ENCODE peak calls at places on chromosomes 16 and 17, in four cellular contexts. One of them, this sample, is unnamed.

GRCh38 chr17:69857412-69857835 is 217.6 kb upstream of the KCNJ16 start:
- DNase-seq in HAP-1: no peak
- DNase-seq in NCI-H1436: no peak
- DNase-seq in GM12865: no peak
- DNase-seq in this sample: no peak

GRCh38 chr16:50498756-50499155 is 49.4 kb upstream of the NKD1 start:
- DNase-seq in HAP-1: no peak
- DNase-seq in NCI-H1436: no peak
- DNase-seq in GM12865: no peak
- DNase-seq in this sample: no peak

GRCh38 chr17:17613708-17614114 is 22.2 kb upstream of the PEMT start:
- DNase-seq in HAP-1: peak; percentile 88
- DNase-seq in NCI-H1436: peak; percentile 82
- DNase-seq in GM12865: peak; percentile 76
- DNase-seq in this sample: peak; percentile 67

GRCh38 chr16:57893217-57893558 is 77.7 kb downstream of the CNGB1 start:
- DNase-seq in HAP-1: no peak
- DNase-seq in NCI-H1436: no peak
- DNase-seq in GM12865: no peak
- DNase-seq in this sample: no peak

GRCh38 chr17:80523054-80523744 is 21.4 kb upstream of the RPTOR start:
- DNase-seq in HAP-1: no peak
- DNase-seq in NCI-H1436: no peak
- DNase-seq in GM12865: no peak
- DNase-seq in this sample: no peak

GRCh38 chr16:11605564-11605886 is 18.8 kb upstream of the LITAF start:
- DNase-seq in HAP-1: no peak
- DNase-seq in NCI-H1436: no peak
- DNase-seq in GM12865: no peak
- DNase-seq in this sample: no peak

GRCh38 chr17:32267690-32268205 is 2.1 kb downstream of the RHBDL3 start:
- DNase-seq in HAP-1: no peak
- DNase-seq in NCI-H1436: peak; percentile 52
- DNase-seq in GM12865: no peak
- DNase-seq in this sample: no peak

GRCh38 chr17:13953871-13954270 is 115.4 kb upstream of the COX10 start:
- DNase-seq in HAP-1: no peak
- DNase-seq in NCI-H1436: no peak
- DNase-seq in GM12865: no peak
- DNase-seq in this sample: no peak

GRCh38 chr17:74334393-74335039 is 8.5 kb downstream of the KIF19 start:
- DNase-seq in HAP-1: no peak
- DNase-seq in NCI-H1436: no peak
- DNase-seq in GM12865: peak; percentile 10
- DNase-seq in this sample: no peak

GRCh38 chr17:39196820-39197331 is 593 bp downstream of the CACNB1 start:
- DNase-seq in HAP-1: peak; percentile 46
- DNase-seq in NCI-H1436: peak; percentile 40
- DNase-seq in GM12865: peak; percentile 70
- DNase-seq in this sample: peak; percentile 62

GRCh38 chr16:89152831-89153700 is 18.5 kb upstream of the CDH15 start:
- DNase-seq in HAP-1: no peak
- DNase-seq in NCI-H1436: no peak
- DNase-seq in GM12865: no peak
- DNase-seq in this sample: peak; percentile 42

GRCh38 chr17:33287096-33287495 is 6.0 kb downstream of the ASIC2 start:
- DNase-seq in HAP-1: no peak
- DNase-seq in NCI-H1436: no peak
- DNase-seq in GM12865: no peak
- DNase-seq in this sample: no peak

GRCh38 chr17:6120351-6120750 is 50.2 kb downstream of the WSCD1 start:
- DNase-seq in HAP-1: no peak
- DNase-seq in NCI-H1436: no peak
- DNase-seq in GM12865: no peak
- DNase-seq in this sample: no peak

GRCh38 chr17:65594585-65594940 is 33.1 kb upstream of the AXIN2 start:
- DNase-seq in HAP-1: no peak
- DNase-seq in NCI-H1436: no peak
- DNase-seq in GM12865: peak; percentile 5
- DNase-seq in this sample: no peak

GRCh38 chr17:63932008-63932561 is at the start of gene CD79B:
- DNase-seq in HAP-1: no peak
- DNase-seq in NCI-H1436: peak; percentile 85
- DNase-seq in GM12865: peak; percentile 88
- DNase-seq in this sample: peak; percentile 93

GRCh38 chr16:67475051-67475450 is 5.9 kb downstream of the ATP6V0D1 start:
- DNase-seq in HAP-1: no peak
- DNase-seq in NCI-H1436: no peak
- DNase-seq in GM12865: no peak
- DNase-seq in this sample: no peak

This sample was measured in OCI-LY7.